ENCODE peak calls at places on chromosomes 12 and 14, in five cellular contexts. Z is ovary, T is A549, J is upper lobe of left lung, Y is HepG2. X is an unnamed sample.

GRCh38 chr14:36662543-36663403 is 1.1 kb downstream of the PAX9 start:
- DNase-seq in Z (no peak), T (peak; percentile 31), J (peak; percentile 81), Y (no peak), X (no peak)

GRCh38 chr12:8554451-8555195 is 13.9 kb upstream of the CLEC4E start:
- DNase-seq in Z (no peak), T (no peak), J (no peak), Y (no peak), X (no peak)

GRCh38 chr12:124370384-124370783 is 75.5 kb downstream of the RFLNA start:
- DNase-seq in Z (no peak), T (no peak), J (no peak), Y (no peak), X (no peak)

GRCh38 chr14:100067971-100068959 is 3.0 kb downstream of the EVL start:
- DNase-seq in Z (no peak), T (no peak), J (no peak), Y (no peak), X (peak; percentile 67)

GRCh38 chr12:23614280-23614679 is 335.2 kb downstream of the SOX5 start:
- DNase-seq in Z (no peak), T (no peak), J (no peak), Y (no peak), X (no peak)

GRCh38 chr14:95121911-95122696 is 35.2 kb downstream of the DICER1 start:
- DNase-seq in Z (no peak), T (no peak), J (no peak), Y (no peak), X (no peak)

GRCh38 chr14:100536721-100537700 is 50.2 kb downstream of the BEGAIN start:
- DNase-seq in Z (peak; percentile 19), T (no peak), J (peak; percentile 68), Y (no peak), X (peak; percentile 22)

GRCh38 chr12:131041968-131042847 is 88.5 kb downstream of the ADGRD1 start:
- DNase-seq in Z (no peak), T (no peak), J (no peak), Y (no peak), X (no peak)

GRCh38 chr14:61724133-61724532 is 28.8 kb downstream of the HIF1A start:
- DNase-seq in Z (no peak), T (no peak), J (no peak), Y (no peak), X (no peak)

GRCh38 chr14:73771848-73772705 is 57.9 kb upstream of the PNMA1 start:
- DNase-seq in Z (peak; percentile 75), T (no peak), J (no peak), Y (peak; percentile 94), X (peak; percentile 86)
- H3K4me1 ChIP-seq in Z (peaks cover 43% of the 10 kb centered on the region), T (peaks cover 19% of the 10 kb centered on the region), J (peaks cover 56% of the 10 kb centered on the region), Y (peaks cover 79% of the 10 kb centered on the region), X (peaks cover 63% of the 10 kb centered on the region)

DNA sequence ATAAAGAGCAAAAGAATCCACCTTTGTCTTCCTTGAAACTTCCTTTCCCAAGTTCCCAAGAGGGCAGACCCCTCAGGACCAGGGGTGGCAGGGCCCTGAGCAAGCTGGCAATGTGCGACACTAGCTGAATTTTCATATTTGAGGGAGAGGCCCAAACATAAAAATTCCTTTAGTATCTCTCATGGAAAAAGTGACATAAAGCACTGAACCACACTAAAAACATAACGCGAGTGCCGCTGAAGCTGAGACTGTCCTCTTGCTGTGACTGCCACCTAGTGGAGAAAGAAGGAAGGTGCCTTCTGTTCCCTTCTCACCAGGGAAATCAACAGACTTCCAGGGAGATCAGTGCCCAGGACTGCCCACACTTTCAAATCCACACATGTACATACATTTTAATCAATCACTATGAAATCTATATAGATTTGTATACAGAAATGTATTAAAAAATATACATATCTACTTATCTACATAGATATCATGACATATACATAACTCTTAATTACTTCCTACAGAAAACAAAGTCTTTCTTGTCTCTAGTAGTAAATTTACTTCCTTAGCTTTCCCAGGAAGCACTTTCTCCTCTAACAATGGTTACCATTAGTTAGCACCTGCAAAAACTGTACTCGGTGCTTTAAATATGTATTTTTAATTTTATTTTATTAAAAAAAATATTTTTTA is 53.8 kb downstream of the SSH1 start:
- DNase-seq in Z (peak; percentile 81), T (peak; percentile 92), J (no peak), Y (peak; percentile 75), X (peak; percentile 80)
- TF ChIP-seq EP300 in Z (no peak), T (no peak), J (no peak), Y (no peak), X (no peak)

DNA sequence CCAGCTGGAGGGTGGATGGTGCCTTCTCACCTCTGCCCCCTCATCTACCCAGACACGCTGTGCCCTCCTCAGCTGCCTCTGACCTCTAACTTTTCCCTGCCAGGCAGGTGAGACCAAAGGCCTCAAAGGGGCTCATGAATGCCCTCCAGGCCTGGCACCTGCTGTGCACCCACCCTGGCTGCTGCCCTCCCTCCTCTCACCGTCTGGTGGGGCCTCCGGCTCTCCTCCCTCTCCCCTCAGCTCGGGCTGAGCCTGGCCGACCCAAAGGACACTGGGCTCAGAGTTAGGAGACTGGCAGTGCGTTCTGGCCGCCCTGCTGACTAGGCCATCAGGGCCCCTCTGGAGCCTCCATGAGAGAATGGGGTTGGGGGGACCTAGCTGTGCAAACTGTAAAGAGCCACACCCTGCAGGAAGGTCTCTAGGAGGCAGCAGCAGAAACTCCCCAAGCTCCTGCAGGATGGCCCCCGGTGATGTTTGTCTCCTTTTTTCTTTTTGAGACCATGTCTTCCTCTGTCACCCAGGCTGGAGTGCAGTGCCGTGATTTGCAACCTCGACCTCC is 40.3 kb upstream of the PPP1R13B start:
- DNase-seq in Z (no peak), T (no peak), J (no peak), Y (no peak), X (no peak)
- H3K4me1 ChIP-seq in Z (peaks cover 18% of the 10 kb centered on the region), T (no peaks in the 10 kb centered on the region), J (peaks cover 6% of the 10 kb centered on the region), Y (peaks cover 90% of the 10 kb centered on the region), X (peaks cover 36% of the 10 kb centered on the region)

GRCh38 chr12:93375906-93376305 is 1.8 kb upstream of the NUDT4 start:
- DNase-seq in Z (no peak), T (no peak), J (no peak), Y (no peak), X (no peak)

GRCh38 chr12:93377252-93377542 is 528 bp upstream of the NUDT4 start:
- DNase-seq in Z (no peak), T (no peak), J (no peak), Y (no peak), X (no peak)

GRCh38 chr12:93373847-93374723 is 3.6 kb upstream of the NUDT4 start:
- DNase-seq in Z (no peak), T (no peak), J (no peak), Y (no peak), X (no peak)

GRCh38 chr12:93378373-93379310 is 917 bp downstream of the NUDT4 start:
- DNase-seq in Z (peak; percentile 47), T (peak; percentile 85), J (peak; percentile 90), Y (no peak), X (peak; percentile 37)

DNA sequence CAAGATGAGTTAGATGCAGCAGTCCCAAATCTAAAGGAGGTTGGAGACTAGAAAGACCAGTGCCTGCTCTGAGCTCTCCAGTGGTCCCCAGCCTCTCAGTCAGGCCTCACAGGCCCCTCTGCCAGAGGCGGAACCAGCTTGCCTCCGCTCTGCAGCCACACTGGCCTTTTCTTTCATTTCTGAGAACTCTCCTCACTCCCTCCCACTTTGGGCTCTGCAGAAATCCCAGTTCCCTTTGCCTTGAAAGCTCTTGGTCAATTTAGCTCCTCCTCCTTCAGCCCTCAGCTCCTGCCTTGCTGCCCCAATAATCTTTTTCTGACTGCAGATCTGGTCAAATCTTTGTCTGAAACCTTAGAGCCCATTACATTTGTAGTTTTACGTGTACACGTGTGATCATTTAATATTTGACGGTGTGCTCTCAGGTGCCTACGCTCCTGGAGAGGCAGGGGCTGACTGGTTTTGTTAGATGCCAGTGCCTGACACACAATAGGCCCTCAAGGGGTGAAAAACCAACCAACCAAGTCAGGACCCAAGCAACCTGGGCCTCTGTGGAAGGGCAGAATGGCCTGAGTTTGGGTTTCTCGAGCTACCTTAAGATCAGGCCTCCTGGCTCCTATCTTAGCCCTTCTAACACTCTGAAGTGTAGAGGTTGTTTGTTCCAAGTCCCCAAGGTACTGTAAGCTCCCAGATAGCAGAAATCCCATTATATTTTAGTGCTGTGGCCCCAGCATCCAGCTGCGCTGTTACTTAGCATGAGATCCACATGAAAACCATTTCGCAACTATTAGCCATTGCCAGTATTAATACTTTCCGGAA is 1.1 kb upstream of the NUDT4 start:
- DNase-seq in Z (peak; percentile 41), T (no peak), J (no peak), Y (peak; percentile 71), X (no peak)
- TF ChIP-seq EP300 in Z (no peak), T (no peak), J (no peak), Y (no peak), X (no peak)

GRCh38 chr14:59336078-59336477 is 129.1 kb downstream of the GPR135 start:
- DNase-seq in Z (no peak), T (no peak), J (no peak), Y (no peak), X (no peak)
- H3K4me1 ChIP-seq in Z (peaks cover 15% of the 10 kb centered on the region), T (peaks cover 14% of the 10 kb centered on the region), J (peaks cover 46% of the 10 kb centered on the region), Y (peaks cover 14% of the 10 kb centered on the region), X (peaks cover 5% of the 10 kb centered on the region)

GRCh38 chr14:103360548-103360947 is 24.7 kb upstream of the MARK3 start:
- DNase-seq in Z (no peak), T (no peak), J (no peak), Y (no peak), X (no peak)
- TF ChIP-seq EP300 in Z (no peak), T (no peak), J (no peak), Y (no peak), X (no peak)

X was measured in stomach.